ENCODE peak calls at places on chromosome 1, in ten cellular contexts. One of them, this sample, is unnamed.

GRCh38 chr1:8858112-8858668 is 20.3 kb downstream of the ENO1 start:
- DNase-seq in hepatocyte: peak; percentile 60
- DNase-seq in NCI-H1417: no peak
- DNase-seq in ELF-1: peak; percentile 82
- DNase-seq in left ventricle myocardium inferior: no peak
- DNase-seq in NCI-H82: peak; percentile 46
- DNase-seq in astrocyte: peak; percentile 96
- DNase-seq in stimulated activated CD8-positive, alpha-beta memory T cell treated with anti-CD3 and anti-CD28 coated beads, Interleukin-15, amount 100 ng/mL, for 1 hour: no peak
- DNase-seq in GF-D8: peak; percentile 98
- DNase-seq in body of pancreas: no peak
- DNase-seq in this sample: peak; percentile 96

GRCh38 chr1:53470155-53470554 is 11.0 kb downstream of the DMRTB1 start:
- DNase-seq in GF-D8: no peak
- DNase-seq in NCI-H82: peak; percentile 91
- DNase-seq in ELF-1: peak; percentile 98
- DNase-seq in NCI-H1417: no peak
- DNase-seq in stimulated activated CD8-positive, alpha-beta memory T cell treated with anti-CD3 and anti-CD28 coated beads, Interleukin-15, amount 100 ng/mL, for 1 hour: no peak
- DNase-seq in left ventricle myocardium inferior: peak; percentile 68
- DNase-seq in astrocyte: peak; percentile 60
- DNase-seq in hepatocyte: peak; percentile 88
- DNase-seq in body of pancreas: peak; percentile 74
- DNase-seq in this sample: peak; percentile 62

GRCh38 chr1:10987840-10988417 is 24.5 kb upstream of the TARDBP start:
- DNase-seq in GF-D8: no peak
- DNase-seq in ELF-1: no peak
- DNase-seq in left ventricle myocardium inferior: no peak
- DNase-seq in NCI-H82: no peak
- DNase-seq in hepatocyte: no peak
- DNase-seq in stimulated activated CD8-positive, alpha-beta memory T cell treated with anti-CD3 and anti-CD28 coated beads, Interleukin-15, amount 100 ng/mL, for 1 hour: no peak
- DNase-seq in NCI-H1417: no peak
- DNase-seq in body of pancreas: no peak
- DNase-seq in astrocyte: no peak
- DNase-seq in this sample: no peak

GRCh38 chr1:117365350-117366280 is 1.6 kb upstream of the MAN1A2 start:
- DNase-seq in GF-D8: no peak
- DNase-seq in astrocyte: peak; percentile 38
- DNase-seq in hepatocyte: no peak
- DNase-seq in NCI-H1417: peak; percentile 40
- DNase-seq in left ventricle myocardium inferior: no peak
- DNase-seq in stimulated activated CD8-positive, alpha-beta memory T cell treated with anti-CD3 and anti-CD28 coated beads, Interleukin-15, amount 100 ng/mL, for 1 hour: no peak
- DNase-seq in ELF-1: no peak
- DNase-seq in body of pancreas: no peak
- DNase-seq in NCI-H82: no peak
- DNase-seq in this sample: peak; percentile 29

GRCh38 chr1:198444792-198445191 is 95.7 kb downstream of the ATP6V1G3 start:
- DNase-seq in hepatocyte: no peak
- DNase-seq in left ventricle myocardium inferior: no peak
- DNase-seq in NCI-H1417: no peak
- DNase-seq in ELF-1: no peak
- DNase-seq in astrocyte: peak; percentile 91
- DNase-seq in GF-D8: no peak
- DNase-seq in stimulated activated CD8-positive, alpha-beta memory T cell treated with anti-CD3 and anti-CD28 coated beads, Interleukin-15, amount 100 ng/mL, for 1 hour: no peak
- DNase-seq in body of pancreas: no peak
- DNase-seq in NCI-H82: no peak
- DNase-seq in this sample: peak; percentile 90

GRCh38 chr1:28887418-28887834 is 26.9 kb upstream of the EPB41 start:
- DNase-seq in ELF-1: no peak
- DNase-seq in NCI-H1417: no peak
- DNase-seq in body of pancreas: peak; percentile 37
- DNase-seq in NCI-H82: peak; percentile 58
- DNase-seq in hepatocyte: peak; percentile 60
- DNase-seq in stimulated activated CD8-positive, alpha-beta memory T cell treated with anti-CD3 and anti-CD28 coated beads, Interleukin-15, amount 100 ng/mL, for 1 hour: no peak
- DNase-seq in astrocyte: no peak
- DNase-seq in GF-D8: peak; percentile 30
- DNase-seq in left ventricle myocardium inferior: peak; percentile 18
- DNase-seq in this sample: no peak

GRCh38 chr1:75366595-75366994 is 232.4 kb downstream of the LHX8 start:
- DNase-seq in GF-D8: no peak
- DNase-seq in NCI-H1417: no peak
- DNase-seq in body of pancreas: no peak
- DNase-seq in stimulated activated CD8-positive, alpha-beta memory T cell treated with anti-CD3 and anti-CD28 coated beads, Interleukin-15, amount 100 ng/mL, for 1 hour: no peak
- DNase-seq in hepatocyte: no peak
- DNase-seq in astrocyte: no peak
- DNase-seq in NCI-H82: no peak
- DNase-seq in ELF-1: no peak
- DNase-seq in left ventricle myocardium inferior: no peak
- DNase-seq in this sample: no peak

GRCh38 chr1:168687796-168688195 is 41.2 kb downstream of the DPT start:
- DNase-seq in left ventricle myocardium inferior: no peak
- DNase-seq in ELF-1: peak; percentile 10
- DNase-seq in hepatocyte: peak; percentile 36
- DNase-seq in NCI-H1417: no peak
- DNase-seq in stimulated activated CD8-positive, alpha-beta memory T cell treated with anti-CD3 and anti-CD28 coated beads, Interleukin-15, amount 100 ng/mL, for 1 hour: no peak
- DNase-seq in GF-D8: no peak
- DNase-seq in body of pancreas: no peak
- DNase-seq in NCI-H82: peak; percentile 53
- DNase-seq in astrocyte: no peak
- DNase-seq in this sample: no peak

GRCh38 chr1:15702722-15703550 is 18.8 kb downstream of the PLEKHM2 start:
- DNase-seq in GF-D8: no peak
- DNase-seq in NCI-H1417: no peak
- DNase-seq in NCI-H82: peak; percentile 67
- DNase-seq in astrocyte: no peak
- DNase-seq in body of pancreas: peak; percentile 46
- DNase-seq in hepatocyte: peak; percentile 39
- DNase-seq in ELF-1: peak; percentile 55
- DNase-seq in left ventricle myocardium inferior: no peak
- DNase-seq in stimulated activated CD8-positive, alpha-beta memory T cell treated with anti-CD3 and anti-CD28 coated beads, Interleukin-15, amount 100 ng/mL, for 1 hour: no peak
- DNase-seq in this sample: no peak

GRCh38 chr1:29649375-29650040 is 413.2 kb downstream of the PTPRU start:
- DNase-seq in ELF-1: peak; percentile 40
- DNase-seq in NCI-H1417: no peak
- DNase-seq in body of pancreas: no peak
- DNase-seq in hepatocyte: no peak
- DNase-seq in astrocyte: peak; percentile 29
- DNase-seq in stimulated activated CD8-positive, alpha-beta memory T cell treated with anti-CD3 and anti-CD28 coated beads, Interleukin-15, amount 100 ng/mL, for 1 hour: no peak
- DNase-seq in left ventricle myocardium inferior: no peak
- DNase-seq in NCI-H82: no peak
- DNase-seq in GF-D8: no peak
- DNase-seq in this sample: no peak

GRCh38 chr1:207838156-207839082 is 72.5 kb downstream of the CD34 start:
- DNase-seq in ELF-1: no peak
- DNase-seq in left ventricle myocardium inferior: peak; percentile 80
- DNase-seq in NCI-H1417: no peak
- DNase-seq in stimulated activated CD8-positive, alpha-beta memory T cell treated with anti-CD3 and anti-CD28 coated beads, Interleukin-15, amount 100 ng/mL, for 1 hour: no peak
- DNase-seq in hepatocyte: peak; percentile 61
- DNase-seq in GF-D8: no peak
- DNase-seq in astrocyte: no peak
- DNase-seq in NCI-H82: no peak
- DNase-seq in body of pancreas: peak; percentile 83
- DNase-seq in this sample: no peak

GRCh38 chr1:236168716-236169429 is 26.5 kb downstream of the GPR137B start:
- DNase-seq in ELF-1: no peak
- DNase-seq in GF-D8: no peak
- DNase-seq in left ventricle myocardium inferior: peak; percentile 40
- DNase-seq in astrocyte: no peak
- DNase-seq in hepatocyte: peak; percentile 51
- DNase-seq in NCI-H1417: no peak
- DNase-seq in NCI-H82: no peak
- DNase-seq in stimulated activated CD8-positive, alpha-beta memory T cell treated with anti-CD3 and anti-CD28 coated beads, Interleukin-15, amount 100 ng/mL, for 1 hour: no peak
- DNase-seq in body of pancreas: peak; percentile 64
- DNase-seq in this sample: peak; percentile 90

GRCh38 chr1:214958491-214958890 is 124.0 kb upstream of the KCNK2 start:
- DNase-seq in GF-D8: no peak
- DNase-seq in ELF-1: no peak
- DNase-seq in NCI-H82: no peak
- DNase-seq in body of pancreas: no peak
- DNase-seq in left ventricle myocardium inferior: no peak
- DNase-seq in stimulated activated CD8-positive, alpha-beta memory T cell treated with anti-CD3 and anti-CD28 coated beads, Interleukin-15, amount 100 ng/mL, for 1 hour: no peak
- DNase-seq in hepatocyte: no peak
- DNase-seq in astrocyte: no peak
- DNase-seq in NCI-H1417: no peak
- DNase-seq in this sample: peak; percentile 22

GRCh38 chr1:162475089-162475488 is 22.5 kb upstream of the UHMK1 start:
- DNase-seq in astrocyte: no peak
- DNase-seq in NCI-H82: no peak
- DNase-seq in hepatocyte: no peak
- DNase-seq in left ventricle myocardium inferior: no peak
- DNase-seq in NCI-H1417: no peak
- DNase-seq in body of pancreas: no peak
- DNase-seq in GF-D8: no peak
- DNase-seq in ELF-1: no peak
- DNase-seq in stimulated activated CD8-positive, alpha-beta memory T cell treated with anti-CD3 and anti-CD28 coated beads, Interleukin-15, amount 100 ng/mL, for 1 hour: no peak
- DNase-seq in this sample: no peak

GRCh38 chr1:66916320-66916719 is 8.3 kb downstream of the DNAI4 start:
- DNase-seq in left ventricle myocardium inferior: no peak
- DNase-seq in ELF-1: peak; percentile 29
- DNase-seq in NCI-H82: no peak
- DNase-seq in NCI-H1417: no peak
- DNase-seq in hepatocyte: peak; percentile 23
- DNase-seq in stimulated activated CD8-positive, alpha-beta memory T cell treated with anti-CD3 and anti-CD28 coated beads, Interleukin-15, amount 100 ng/mL, for 1 hour: no peak
- DNase-seq in body of pancreas: no peak
- DNase-seq in GF-D8: peak; percentile 79
- DNase-seq in astrocyte: no peak
- DNase-seq in this sample: peak; percentile 29

GRCh38 chr1:7479544-7479943 is 291.6 kb upstream of the VAMP3 start:
- DNase-seq in left ventricle myocardium inferior: no peak
- DNase-seq in body of pancreas: no peak
- DNase-seq in NCI-H1417: peak; percentile 75
- DNase-seq in NCI-H82: no peak
- DNase-seq in ELF-1: no peak
- DNase-seq in GF-D8: no peak
- DNase-seq in stimulated activated CD8-positive, alpha-beta memory T cell treated with anti-CD3 and anti-CD28 coated beads, Interleukin-15, amount 100 ng/mL, for 1 hour: no peak
- DNase-seq in hepatocyte: no peak
- DNase-seq in astrocyte: no peak
- DNase-seq in this sample: no peak

GRCh38 chr1:61641578-61642336 is 83.2 kb downstream of the TM2D1 start:
- DNase-seq in NCI-H82: peak; percentile 38
- DNase-seq in GF-D8: no peak
- DNase-seq in body of pancreas: peak; percentile 73
- DNase-seq in astrocyte: peak; percentile 15
- DNase-seq in ELF-1: peak; percentile 88
- DNase-seq in stimulated activated CD8-positive, alpha-beta memory T cell treated with anti-CD3 and anti-CD28 coated beads, Interleukin-15, amount 100 ng/mL, for 1 hour: peak; percentile 35
- DNase-seq in NCI-H1417: no peak
- DNase-seq in left ventricle myocardium inferior: peak; percentile 78
- DNase-seq in hepatocyte: peak; percentile 68
- DNase-seq in this sample: peak; percentile 39

This sample was measured in iris pigment epithelial cell.